ENCODE peak calls at places on chromosome 1, in six cellular contexts. One of them, this sample, is unnamed.

GRCh38 chr1:77536813-77537212 is 145.6 kb downstream of the ZZZ3 start:
- DNase-seq in Calu3: no peak
- DNase-seq in tibial artery: no peak
- DNase-seq in HFFc6: peak
- DNase-seq in uterus: no peak
- DNase-seq in suprapubic skin: no peak
- DNase-seq in this sample: no peak

GRCh38 chr1:208809876-208810275 is 565.7 kb upstream of the PLXNA2 start:
- DNase-seq in Calu3: no peak
- DNase-seq in tibial artery: no peak
- DNase-seq in HFFc6: no peak
- DNase-seq in uterus: no peak
- DNase-seq in suprapubic skin: no peak
- DNase-seq in this sample: no peak

GRCh38 chr1:32902535-32902920 is 1.3 kb upstream of the TMEM54 start:
- DNase-seq in Calu3: no peak
- DNase-seq in tibial artery: no peak
- DNase-seq in HFFc6: no peak
- DNase-seq in uterus: no peak
- DNase-seq in suprapubic skin: no peak
- DNase-seq in this sample: no peak

GRCh38 chr1:69263982-69264381 is 303.7 kb upstream of the LRRC7 start:
- DNase-seq in Calu3: no peak
- DNase-seq in tibial artery: peak
- DNase-seq in HFFc6: no peak
- DNase-seq in uterus: peak
- DNase-seq in suprapubic skin: no peak
- DNase-seq in this sample: no peak

GRCh38 chr1:151147132-151147503 is 687 bp upstream of the SEMA6C start:
- DNase-seq in Calu3: no peak
- DNase-seq in tibial artery: no peak
- DNase-seq in HFFc6: no peak
- DNase-seq in uterus: peak
- DNase-seq in suprapubic skin: no peak
- DNase-seq in this sample: no peak

GRCh38 chr1:218865591-218865990 is 308.1 kb upstream of the LYPLAL1 start:
- DNase-seq in Calu3: peak
- DNase-seq in tibial artery: no peak
- DNase-seq in HFFc6: no peak
- DNase-seq in uterus: no peak
- DNase-seq in suprapubic skin: no peak
- DNase-seq in this sample: no peak

GRCh38 chr1:205480349-205481278 is 23.9 kb upstream of the CDK18 start:
- DNase-seq in Calu3: no peak
- DNase-seq in tibial artery: no peak
- DNase-seq in HFFc6: no peak
- DNase-seq in uterus: no peak
- DNase-seq in suprapubic skin: no peak
- DNase-seq in this sample: no peak

GRCh38 chr1:244304156-244304555 is 147.6 kb downstream of the ADSS2 start:
- DNase-seq in Calu3: peak
- DNase-seq in tibial artery: no peak
- DNase-seq in HFFc6: no peak
- DNase-seq in uterus: no peak
- DNase-seq in suprapubic skin: no peak
- DNase-seq in this sample: no peak

GRCh38 chr1:199690520-199690919 is 337.0 kb upstream of the NR5A2 start:
- DNase-seq in Calu3: no peak
- DNase-seq in tibial artery: no peak
- DNase-seq in HFFc6: no peak
- DNase-seq in uterus: no peak
- DNase-seq in suprapubic skin: no peak
- DNase-seq in this sample: no peak

GRCh38 chr1:235069577-235070563 is 58.8 kb downstream of the TOMM20 start:
- DNase-seq in Calu3: peak
- DNase-seq in tibial artery: peak
- DNase-seq in HFFc6: peak
- DNase-seq in uterus: no peak
- DNase-seq in suprapubic skin: peak
- DNase-seq in this sample: no peak

GRCh38 chr1:230696722-230697432 is 17.0 kb downstream of the AGT start:
- DNase-seq in Calu3: no peak
- DNase-seq in tibial artery: no peak
- DNase-seq in HFFc6: no peak
- DNase-seq in uterus: no peak
- DNase-seq in suprapubic skin: no peak
- DNase-seq in this sample: no peak

GRCh38 chr1:24932284-24932683 is 2.2 kb upstream of the RUNX3 start:
- DNase-seq in Calu3: peak
- DNase-seq in tibial artery: no peak
- DNase-seq in HFFc6: no peak
- DNase-seq in uterus: no peak
- DNase-seq in suprapubic skin: no peak
- DNase-seq in this sample: peak

GRCh38 chr1:184237588-184237987 is 149.2 kb upstream of the C1orf21 start:
- DNase-seq in Calu3: no peak
- DNase-seq in tibial artery: no peak
- DNase-seq in HFFc6: no peak
- DNase-seq in uterus: no peak
- DNase-seq in suprapubic skin: no peak
- DNase-seq in this sample: no peak

GRCh38 chr1:53575948-53576305 is 116.7 kb downstream of the DMRTB1 start:
- DNase-seq in Calu3: no peak
- DNase-seq in tibial artery: no peak
- DNase-seq in HFFc6: no peak
- DNase-seq in uterus: peak
- DNase-seq in suprapubic skin: peak
- DNase-seq in this sample: no peak

GRCh38 chr1:180970333-180971079 is 52.2 kb downstream of the STX6 start:
- DNase-seq in Calu3: no peak
- DNase-seq in tibial artery: no peak
- DNase-seq in HFFc6: no peak
- DNase-seq in uterus: no peak
- DNase-seq in suprapubic skin: no peak
- DNase-seq in this sample: no peak

GRCh38 chr1:111599781-111600180 is 19.8 kb upstream of the RAP1A start:
- DNase-seq in Calu3: no peak
- DNase-seq in tibial artery: no peak
- DNase-seq in HFFc6: no peak
- DNase-seq in uterus: no peak
- DNase-seq in suprapubic skin: no peak
- DNase-seq in this sample: no peak

GRCh38 chr1:247448107-247448778 is 9.7 kb downstream of the OR2B11 start:
- DNase-seq in Calu3: peak
- DNase-seq in tibial artery: no peak
- DNase-seq in HFFc6: peak
- DNase-seq in uterus: peak
- DNase-seq in suprapubic skin: no peak
- DNase-seq in this sample: peak

GRCh38 chr1:160070243-160071163 is 543 bp upstream of the KCNJ10 start:
- DNase-seq in Calu3: peak
- DNase-seq in tibial artery: peak
- DNase-seq in HFFc6: peak
- DNase-seq in uterus: peak
- DNase-seq in suprapubic skin: peak
- DNase-seq in this sample: peak

GRCh38 chr1:85128296-85128695 is 72.5 kb downstream of the SYDE2 start:
- DNase-seq in Calu3: no peak
- DNase-seq in tibial artery: no peak
- DNase-seq in HFFc6: peak
- DNase-seq in uterus: no peak
- DNase-seq in suprapubic skin: no peak
- DNase-seq in this sample: no peak

DNA sequence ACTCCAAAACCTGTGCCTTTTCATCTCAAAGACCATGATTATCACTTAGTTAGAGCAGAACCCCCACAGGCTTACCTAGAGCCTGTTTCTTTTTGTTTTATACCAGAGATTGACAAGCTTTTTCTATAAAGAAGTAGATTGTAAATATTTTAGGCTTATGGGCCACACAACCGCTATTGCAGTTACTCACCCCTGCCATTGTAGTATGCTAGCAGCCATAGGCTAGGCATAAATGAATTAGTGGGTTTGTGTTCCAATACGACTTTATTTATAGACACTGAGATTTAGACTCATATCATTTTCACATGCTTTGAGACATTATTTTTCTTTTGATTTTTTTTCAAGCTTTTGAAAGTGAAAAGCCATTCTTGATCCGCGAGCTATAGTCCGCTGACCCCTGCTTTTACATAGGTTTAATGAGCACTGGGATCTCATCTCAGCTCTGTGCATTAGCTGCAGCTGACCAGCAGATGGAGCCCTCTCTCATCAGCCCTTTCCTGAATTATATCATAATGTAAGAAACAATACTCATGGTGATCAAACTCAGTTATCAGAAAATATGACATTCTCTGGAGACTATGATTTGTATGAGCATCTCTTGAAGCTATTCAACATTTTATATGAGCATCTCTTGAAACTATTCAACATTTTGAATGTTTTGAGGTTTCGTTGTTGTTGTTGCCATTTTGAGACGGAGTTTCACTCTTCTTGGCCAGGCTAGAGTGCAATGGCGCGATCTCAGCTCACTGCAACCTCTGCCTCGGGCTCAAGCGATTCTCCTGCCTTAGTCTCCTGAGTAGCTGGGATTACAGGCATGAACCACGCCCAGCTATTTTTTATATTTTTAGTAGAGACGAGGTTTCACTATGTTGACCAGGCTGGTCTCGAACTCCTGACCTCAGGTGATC is 111.9 kb upstream of the L1TD1 start:
- DNase-seq in Calu3: peak
- DNase-seq in tibial artery: no peak
- DNase-seq in HFFc6: peak
- DNase-seq in uterus: peak
- DNase-seq in suprapubic skin: no peak
- DNase-seq in this sample: peak
- TF ChIP-seq CTCF in Calu3: peak
- TF ChIP-seq CTCF in tibial artery: peak
- TF ChIP-seq CTCF in HFFc6: peak
- TF ChIP-seq CTCF in uterus: peak
- TF ChIP-seq CTCF in suprapubic skin: peak
- TF ChIP-seq CTCF in this sample: peak

GRCh38 chr1:169132512-169133227 is 26.2 kb downstream of the ATP1B1 start:
- DNase-seq in Calu3: no peak
- DNase-seq in tibial artery: no peak
- DNase-seq in HFFc6: no peak
- DNase-seq in uterus: no peak
- DNase-seq in suprapubic skin: no peak
- DNase-seq in this sample: no peak
- TF ChIP-seq CTCF in Calu3: no peak
- TF ChIP-seq CTCF in tibial artery: no peak
- TF ChIP-seq CTCF in HFFc6: no peak
- TF ChIP-seq CTCF in uterus: no peak
- TF ChIP-seq CTCF in suprapubic skin: no peak
- TF ChIP-seq CTCF in this sample: no peak

DNA sequence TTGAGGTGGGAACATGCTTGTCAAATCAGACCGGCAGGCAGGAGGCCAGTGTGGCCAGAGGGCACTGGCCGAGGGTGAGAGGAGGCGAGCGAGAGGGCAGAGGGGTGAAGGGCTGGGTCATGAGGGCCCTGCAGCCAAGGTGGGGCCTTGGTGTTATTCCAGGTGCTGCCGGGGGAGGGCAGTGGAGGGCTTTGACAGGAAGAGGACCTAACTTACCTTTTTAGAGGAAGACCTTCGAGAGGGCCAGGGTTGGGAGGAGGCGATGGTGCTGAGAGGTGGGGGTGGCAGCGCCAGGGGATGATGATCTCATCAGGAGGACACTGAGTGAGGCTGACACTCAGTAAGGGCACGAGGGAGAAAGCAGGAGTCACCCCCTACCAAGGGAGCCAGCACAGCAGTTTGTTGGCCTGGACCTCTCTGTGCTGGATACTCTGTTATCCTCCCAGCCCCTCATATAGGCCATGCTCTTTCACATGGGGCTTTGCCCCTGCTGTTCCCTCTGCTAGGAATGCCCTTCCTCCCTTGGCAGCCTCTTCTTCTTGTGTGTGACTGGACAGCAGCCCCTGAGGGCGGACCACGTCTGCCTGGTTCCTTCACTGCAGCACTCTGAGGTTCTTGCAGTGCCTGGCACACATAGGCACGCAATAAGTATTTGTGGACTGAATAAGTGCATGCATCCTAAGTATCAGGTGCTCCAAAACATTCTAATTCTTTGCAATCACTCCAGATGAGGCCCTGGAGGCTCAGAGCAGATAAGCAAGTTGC is 7.5 kb upstream of the TTC22 start:
- DNase-seq in Calu3: no peak
- DNase-seq in tibial artery: no peak
- DNase-seq in HFFc6: no peak
- DNase-seq in uterus: no peak
- DNase-seq in suprapubic skin: peak
- DNase-seq in this sample: no peak
- TF ChIP-seq CTCF in Calu3: peak
- TF ChIP-seq CTCF in tibial artery: no peak
- TF ChIP-seq CTCF in HFFc6: peak
- TF ChIP-seq CTCF in uterus: no peak
- TF ChIP-seq CTCF in suprapubic skin: peak
- TF ChIP-seq CTCF in this sample: peak

GRCh38 chr1:183165456-183165855 is 20.6 kb upstream of the LAMC2 start:
- DNase-seq in Calu3: no peak
- DNase-seq in tibial artery: no peak
- DNase-seq in HFFc6: no peak
- DNase-seq in uterus: no peak
- DNase-seq in suprapubic skin: no peak
- DNase-seq in this sample: no peak

GRCh38 chr1:183163311-183163710 is 22.8 kb upstream of the LAMC2 start:
- DNase-seq in Calu3: peak
- DNase-seq in tibial artery: no peak
- DNase-seq in HFFc6: peak
- DNase-seq in uterus: no peak
- DNase-seq in suprapubic skin: no peak
- DNase-seq in this sample: no peak

GRCh38 chr1:183166439-183166838 is 19.6 kb upstream of the LAMC2 start:
- DNase-seq in Calu3: no peak
- DNase-seq in tibial artery: no peak
- DNase-seq in HFFc6: no peak
- DNase-seq in uterus: no peak
- DNase-seq in suprapubic skin: no peak
- DNase-seq in this sample: no peak

GRCh38 chr1:183164350-183164749 is 21.7 kb upstream of the LAMC2 start:
- DNase-seq in Calu3: peak
- DNase-seq in tibial artery: no peak
- DNase-seq in HFFc6: peak
- DNase-seq in uterus: no peak
- DNase-seq in suprapubic skin: no peak
- DNase-seq in this sample: no peak

GRCh38 chr1:183164963-183165362 is 21.1 kb upstream of the LAMC2 start:
- DNase-seq in Calu3: no peak
- DNase-seq in tibial artery: no peak
- DNase-seq in HFFc6: no peak
- DNase-seq in uterus: no peak
- DNase-seq in suprapubic skin: no peak
- DNase-seq in this sample: no peak
- TF ChIP-seq CTCF in Calu3: no peak
- TF ChIP-seq CTCF in tibial artery: no peak
- TF ChIP-seq CTCF in HFFc6: no peak
- TF ChIP-seq CTCF in uterus: no peak
- TF ChIP-seq CTCF in suprapubic skin: no peak
- TF ChIP-seq CTCF in this sample: no peak